ENCODE peak calls at places on chromosomes 1 and 21, in four cellular contexts. One of them, this sample, is unnamed.

GRCh38 chr1:175877939-175878730 is 134.7 kb upstream of the TNR start:
- DNase-seq in left ventricle myocardium inferior: no peak
- DNase-seq in CD4-positive, alpha-beta memory T cell: no peak
- DNase-seq in GM23248: peak
- DNase-seq in this sample: no peak

GRCh38 chr1:167673285-167673684 is 43.3 kb downstream of the RCSD1 start:
- DNase-seq in GM23248: no peak
- DNase-seq in left ventricle myocardium inferior: no peak
- DNase-seq in CD4-positive, alpha-beta memory T cell: no peak
- DNase-seq in this sample: no peak

GRCh38 chr1:73100216-73100615 is 817.9 kb upstream of the NEGR1 start:
- DNase-seq in left ventricle myocardium inferior: no peak
- DNase-seq in CD4-positive, alpha-beta memory T cell: no peak
- DNase-seq in GM23248: no peak
- DNase-seq in this sample: no peak

GRCh38 chr1:216055004-216055403 is 368.2 kb downstream of the USH2A start:
- DNase-seq in GM23248: no peak
- DNase-seq in left ventricle myocardium inferior: no peak
- DNase-seq in CD4-positive, alpha-beta memory T cell: no peak
- DNase-seq in this sample: no peak

GRCh38 chr1:22639286-22639685 is 2.9 kb downstream of the C1QA start:
- DNase-seq in CD4-positive, alpha-beta memory T cell: no peak
- DNase-seq in left ventricle myocardium inferior: peak
- DNase-seq in GM23248: peak
- DNase-seq in this sample: peak

GRCh38 chr1:115529216-115529897 is 112.4 kb upstream of the VANGL1 start:
- DNase-seq in CD4-positive, alpha-beta memory T cell: no peak
- DNase-seq in left ventricle myocardium inferior: no peak
- DNase-seq in GM23248: peak
- DNase-seq in this sample: no peak

GRCh38 chr1:94031154-94031553 is 89.8 kb downstream of the ABCA4 start:
- DNase-seq in left ventricle myocardium inferior: no peak
- DNase-seq in GM23248: no peak
- DNase-seq in CD4-positive, alpha-beta memory T cell: no peak
- DNase-seq in this sample: no peak

GRCh38 chr1:67652800-67653199 is 32.2 kb upstream of the GADD45A start:
- DNase-seq in CD4-positive, alpha-beta memory T cell: no peak
- DNase-seq in left ventricle myocardium inferior: no peak
- DNase-seq in GM23248: peak
- DNase-seq in this sample: peak

GRCh38 chr1:59484090-59484489 is 187.2 kb downstream of the FGGY start:
- DNase-seq in left ventricle myocardium inferior: no peak
- DNase-seq in CD4-positive, alpha-beta memory T cell: no peak
- DNase-seq in GM23248: peak
- DNase-seq in this sample: peak

GRCh38 chr1:101713760-101714159 is 283.0 kb downstream of the OLFM3 start:
- DNase-seq in left ventricle myocardium inferior: no peak
- DNase-seq in CD4-positive, alpha-beta memory T cell: no peak
- DNase-seq in GM23248: no peak
- DNase-seq in this sample: no peak

GRCh38 chr1:6386371-6386949 is 7.1 kb downstream of the ACOT7 start:
- DNase-seq in GM23248: no peak
- DNase-seq in left ventricle myocardium inferior: no peak
- DNase-seq in CD4-positive, alpha-beta memory T cell: no peak
- DNase-seq in this sample: no peak

GRCh38 chr1:102191723-102192122 is 195.0 kb upstream of the OLFM3 start:
- DNase-seq in CD4-positive, alpha-beta memory T cell: no peak
- DNase-seq in left ventricle myocardium inferior: no peak
- DNase-seq in GM23248: peak
- DNase-seq in this sample: no peak

GRCh38 chr1:86551305-86551704 is 4.4 kb downstream of the CLCA4 start:
- DNase-seq in GM23248: no peak
- DNase-seq in CD4-positive, alpha-beta memory T cell: no peak
- DNase-seq in left ventricle myocardium inferior: no peak
- DNase-seq in this sample: no peak

GRCh38 chr1:36628804-36629203 is 146.1 kb upstream of the CSF3R start:
- DNase-seq in GM23248: no peak
- DNase-seq in CD4-positive, alpha-beta memory T cell: no peak
- DNase-seq in left ventricle myocardium inferior: no peak
- DNase-seq in this sample: no peak

GRCh38 chr1:51973587-51974474 is 16.7 kb downstream of the RAB3B start:
- DNase-seq in CD4-positive, alpha-beta memory T cell: no peak
- DNase-seq in GM23248: peak
- DNase-seq in left ventricle myocardium inferior: no peak
- DNase-seq in this sample: no peak

GRCh38 chr1:230581446-230582079 is 60.7 kb upstream of the COG2 start:
- DNase-seq in GM23248: no peak
- DNase-seq in CD4-positive, alpha-beta memory T cell: no peak
- DNase-seq in left ventricle myocardium inferior: no peak
- DNase-seq in this sample: no peak

GRCh38 chr1:37940299-37940947 is 6.4 kb downstream of the INPP5B start:
- DNase-seq in left ventricle myocardium inferior: no peak
- DNase-seq in GM23248: no peak
- DNase-seq in CD4-positive, alpha-beta memory T cell: no peak
- DNase-seq in this sample: no peak

GRCh38 chr1:109783436-109783835 is 19.7 kb upstream of the EPS8L3 start:
- DNase-seq in left ventricle myocardium inferior: peak
- DNase-seq in CD4-positive, alpha-beta memory T cell: no peak
- DNase-seq in GM23248: peak
- DNase-seq in this sample: peak

GRCh38 chr1:8409107-8409506 is 91.2 kb downstream of the SLC45A1 start:
- DNase-seq in CD4-positive, alpha-beta memory T cell: peak
- DNase-seq in GM23248: peak
- DNase-seq in left ventricle myocardium inferior: no peak
- DNase-seq in this sample: peak

GRCh38 chr1:72371259-72372035 is 89.1 kb upstream of the NEGR1 start:
- DNase-seq in left ventricle myocardium inferior: no peak
- DNase-seq in CD4-positive, alpha-beta memory T cell: no peak
- DNase-seq in GM23248: no peak
- DNase-seq in this sample: no peak

GRCh38 chr1:211967704-211968103 is 67.7 kb downstream of the INTS7 start:
- DNase-seq in left ventricle myocardium inferior: no peak
- DNase-seq in GM23248: no peak
- DNase-seq in CD4-positive, alpha-beta memory T cell: no peak
- DNase-seq in this sample: no peak

GRCh38 chr1:182616130-182617074 is 12.2 kb upstream of the RGS16 start:
- DNase-seq in GM23248: peak
- DNase-seq in CD4-positive, alpha-beta memory T cell: peak
- DNase-seq in left ventricle myocardium inferior: peak
- DNase-seq in this sample: peak

GRCh38 chr1:78068681-78069283 is 23.0 kb downstream of the GIPC2 start:
- DNase-seq in left ventricle myocardium inferior: peak
- DNase-seq in CD4-positive, alpha-beta memory T cell: no peak
- DNase-seq in GM23248: peak
- DNase-seq in this sample: no peak

GRCh38 chr1:39970274-39970673 is 15.3 kb downstream of the MFSD2A start:
- DNase-seq in left ventricle myocardium inferior: no peak
- DNase-seq in CD4-positive, alpha-beta memory T cell: no peak
- DNase-seq in GM23248: no peak
- DNase-seq in this sample: no peak

GRCh38 chr1:4345126-4345525 is 309.3 kb upstream of the AJAP1 start:
- DNase-seq in CD4-positive, alpha-beta memory T cell: no peak
- DNase-seq in left ventricle myocardium inferior: no peak
- DNase-seq in GM23248: no peak
- DNase-seq in this sample: no peak

GRCh38 chr1:98112631-98113030 is 191.8 kb upstream of the DPYD start:
- DNase-seq in GM23248: peak
- DNase-seq in left ventricle myocardium inferior: no peak
- DNase-seq in CD4-positive, alpha-beta memory T cell: no peak
- DNase-seq in this sample: no peak

GRCh38 chr1:109947582-109948284 is 36.8 kb upstream of the AHCYL1 start:
- DNase-seq in CD4-positive, alpha-beta memory T cell: no peak
- DNase-seq in left ventricle myocardium inferior: no peak
- DNase-seq in GM23248: no peak
- DNase-seq in this sample: no peak

GRCh38 chr21:25646541-25646940 is 7.5 kb downstream of the JAM2 start:
- DNase-seq in CD4-positive, alpha-beta memory T cell: no peak
- DNase-seq in GM23248: no peak
- DNase-seq in left ventricle myocardium inferior: no peak
- DNase-seq in this sample: no peak

GRCh38 chr21:40847956-40848355 is 998 bp upstream of the DSCAM start:
- DNase-seq in GM23248: no peak
- DNase-seq in left ventricle myocardium inferior: no peak
- DNase-seq in CD4-positive, alpha-beta memory T cell: no peak
- DNase-seq in this sample: no peak

GRCh38 chr1:36115931-36116330 is 9.1 kb downstream of the COL8A2 start:
- DNase-seq in CD4-positive, alpha-beta memory T cell: no peak
- DNase-seq in left ventricle myocardium inferior: no peak
- DNase-seq in GM23248: peak
- DNase-seq in this sample: peak

GRCh38 chr1:81155131-81155530 is 645.6 kb upstream of the ADGRL2 start:
- DNase-seq in left ventricle myocardium inferior: no peak
- DNase-seq in CD4-positive, alpha-beta memory T cell: no peak
- DNase-seq in GM23248: peak
- DNase-seq in this sample: peak

GRCh38 chr1:26959722-26960624 is at the start of gene KDF1:
- DNase-seq in CD4-positive, alpha-beta memory T cell: peak
- DNase-seq in GM23248: peak
- DNase-seq in left ventricle myocardium inferior: no peak
- DNase-seq in this sample: no peak

DNA sequence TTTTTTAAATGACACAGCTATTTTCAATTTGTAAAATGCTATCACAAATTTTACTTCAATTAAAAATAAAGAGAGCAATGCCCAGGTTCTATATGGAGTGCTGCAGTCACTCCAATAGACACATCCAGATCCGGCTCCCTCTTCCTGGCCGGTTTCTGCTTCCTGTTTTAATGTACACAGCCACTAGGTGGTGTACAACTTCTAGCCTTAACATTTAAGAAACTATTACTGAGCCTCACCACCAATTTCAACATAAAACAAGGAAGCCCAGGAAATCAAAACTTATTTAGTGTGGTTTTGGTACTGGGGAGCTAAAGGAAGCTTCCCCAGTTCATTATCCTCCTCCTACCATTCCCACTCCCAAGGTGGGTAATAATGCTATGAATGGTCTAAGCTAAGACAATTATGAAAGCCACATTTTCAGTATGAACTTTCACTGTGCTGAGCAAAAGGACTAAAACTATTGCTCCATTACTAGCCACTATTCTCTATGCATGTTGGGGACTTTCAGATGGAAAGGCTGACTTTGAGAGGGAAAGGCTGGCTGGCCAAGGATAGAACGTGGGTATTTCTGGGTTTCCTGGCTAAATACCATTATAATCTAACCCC is 25.5 kb upstream of the MTMR11 start:
- DNase-seq in CD4-positive, alpha-beta memory T cell: peak
- DNase-seq in GM23248: peak
- DNase-seq in left ventricle myocardium inferior: no peak
- DNase-seq in this sample: peak
- H3K27ac ChIP-seq in CD4-positive, alpha-beta memory T cell: no peak
- H3K27ac ChIP-seq in GM23248: peak
- H3K27ac ChIP-seq in left ventricle myocardium inferior: peak
- H3K27ac ChIP-seq in this sample: no peak

DNA sequence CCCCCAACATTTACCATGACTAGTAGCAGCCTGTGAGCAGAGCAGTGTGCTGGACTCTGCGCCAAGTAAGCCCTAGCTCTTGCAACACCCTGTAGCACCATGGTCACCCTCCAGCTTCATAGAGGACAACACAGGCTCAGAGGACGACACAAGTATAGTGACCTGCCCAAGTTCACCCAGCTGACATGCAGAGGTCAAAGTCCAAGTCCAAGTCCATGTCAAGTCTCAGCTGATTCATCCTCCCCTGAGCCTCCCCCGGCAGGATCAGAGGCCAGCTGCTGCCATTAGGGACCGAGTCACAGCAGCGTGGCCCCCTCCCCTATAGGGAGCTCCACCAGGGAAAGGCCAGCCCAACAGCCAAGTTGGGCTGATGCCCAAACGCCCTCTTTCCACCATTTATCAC is 15.9 kb downstream of the SDC3 start:
- DNase-seq in GM23248: no peak
- DNase-seq in CD4-positive, alpha-beta memory T cell: no peak
- DNase-seq in left ventricle myocardium inferior: no peak
- DNase-seq in this sample: no peak
- H3K27ac ChIP-seq in GM23248: no peak
- H3K27ac ChIP-seq in CD4-positive, alpha-beta memory T cell: no peak
- H3K27ac ChIP-seq in left ventricle myocardium inferior: no peak
- H3K27ac ChIP-seq in this sample: no peak

DNA sequence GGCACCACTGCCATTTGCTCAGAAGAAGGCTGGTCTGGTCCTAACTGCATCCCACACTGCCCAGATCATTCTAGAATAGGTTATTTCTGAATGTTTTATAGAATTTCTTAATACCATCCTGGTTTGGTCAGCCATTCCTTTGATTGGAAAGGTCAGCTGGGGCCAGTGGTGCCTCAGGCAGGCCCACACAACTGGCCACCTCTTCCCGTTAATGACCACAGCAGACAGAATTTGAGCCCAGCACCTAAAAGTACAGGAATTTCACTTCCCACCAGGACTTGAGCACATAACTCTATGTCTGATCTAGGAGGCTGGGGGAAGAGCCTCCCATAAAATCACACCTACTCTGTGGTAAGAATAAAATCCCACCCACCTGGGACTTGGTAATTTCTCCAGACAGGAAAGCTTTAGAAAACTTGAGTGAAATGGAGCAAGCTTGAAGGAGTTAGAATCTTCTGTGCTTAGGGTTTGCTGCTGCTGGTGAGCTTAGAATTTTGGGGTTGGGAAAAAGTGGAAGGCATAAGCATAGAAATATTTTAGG is 6.6 kb upstream of the PLA2G2C start:
- DNase-seq in CD4-positive, alpha-beta memory T cell: no peak
- DNase-seq in left ventricle myocardium inferior: no peak
- DNase-seq in GM23248: no peak
- DNase-seq in this sample: no peak
- H3K27ac ChIP-seq in CD4-positive, alpha-beta memory T cell: no peak
- H3K27ac ChIP-seq in left ventricle myocardium inferior: no peak
- H3K27ac ChIP-seq in GM23248: no peak
- H3K27ac ChIP-seq in this sample: no peak

GRCh38 chr21:45319461-45320211 is 31.9 kb upstream of the POFUT2 start:
- DNase-seq in CD4-positive, alpha-beta memory T cell: no peak
- DNase-seq in GM23248: peak
- DNase-seq in left ventricle myocardium inferior: peak
- DNase-seq in this sample: no peak
- H3K27ac ChIP-seq in CD4-positive, alpha-beta memory T cell: no peak
- H3K27ac ChIP-seq in GM23248: no peak
- H3K27ac ChIP-seq in left ventricle myocardium inferior: peak
- H3K27ac ChIP-seq in this sample: peak

This sample was measured in brain microvascular endothelial cell.